ENCODE peak calls at places on chromosomes 7 and 10, in five cellular contexts. U is ACHN; D is LoVo; I is stimulated activated CD8-positive, alpha-beta memory T cell treated with anti-CD3 and anti-CD28 coated beads, Interleukin-7, amount 100 ng/mL, for 1 hour; T is hypothalamus. X is an unnamed sample.

GRCh38 chr10:127964644-127965043 is 57.7 kb downstream of the PTPRE start:
- DNase-seq in T (no peak), I (no peak), D (no peak), U (no peak), X (no peak)

GRCh38 chr7:100130608-100131453 is 4.1 kb downstream of the MBLAC1 start:
- DNase-seq in D (peak), I (peak), T (peak), U (peak), X (peak)

GRCh38 chr10:122427280-122427679 is 27.2 kb upstream of the ARMS2 start:
- DNase-seq in T (no peak), U (no peak), I (no peak), D (no peak), X (no peak)

GRCh38 chr10:95377950-95378349 is 87.1 kb upstream of the PDLIM1 start:
- DNase-seq in U (no peak), I (no peak), T (no peak), D (no peak), X (no peak)

GRCh38 chr7:78386520-78386919 is 587.9 kb downstream of the PHTF2 start:
- DNase-seq in U (no peak), D (no peak), T (no peak), I (no peak), X (no peak)

GRCh38 chr7:84949067-84949466 is 237.8 kb downstream of the SEMA3D start:
- DNase-seq in I (no peak), T (no peak), D (no peak), U (no peak), X (no peak)

GRCh38 chr7:15214981-15215380 is 312.4 kb upstream of the DGKB start:
- DNase-seq in T (no peak), D (no peak), U (no peak), I (no peak), X (no peak)

GRCh38 chr10:58577394-58577793 is 64.7 kb downstream of the BICC1 start:
- DNase-seq in U (no peak), I (no peak), D (no peak), T (no peak), X (no peak)

GRCh38 chr7:74351836-74352235 is 62.6 kb downstream of the CLIP2 start:
- DNase-seq in D (no peak), U (no peak), T (peak), I (no peak), X (no peak)

GRCh38 chr10:28717659-28718201 is 40.4 kb downstream of the BAMBI start:
- DNase-seq in U (no peak), T (no peak), D (no peak), I (no peak), X (no peak)

X was measured in mucosa of gallbladder.